ENCODE peak calls at places on chromosome 7, in five cellular contexts. X, D, B, L and P are unnamed samples.

GRCh38 chr7:20280475-20281351 is 50.0 kb upstream of the ITGB8 start:
- DNase-seq in D (no peak), L (no peak), X (no peak), B (no peak), P (no peak)

GRCh38 chr7:4159761-4160554 is 522.1 kb upstream of the FOXK1 start:
- DNase-seq in X (no peak), L (no peak), B (no peak), D (no peak), P (no peak)

GRCh38 chr7:86708334-86708733 is 64.6 kb downstream of the GRM3 start:
- DNase-seq in X (no peak), L (no peak), D (no peak), B (no peak), P (no peak)

GRCh38 chr7:8822595-8822994 is 389.2 kb downstream of the NXPH1 start:
- DNase-seq in D (no peak), L (no peak), B (no peak), X (no peak), P (no peak)

GRCh38 chr7:1663243-1663642 is 6.8 kb upstream of the ELFN1 start:
- DNase-seq in B (peak), X (no peak), D (no peak), L (no peak), P (no peak)

GRCh38 chr7:111009641-111010040 is 81.3 kb upstream of the LRRN3 start:
- DNase-seq in B (no peak), X (no peak), L (no peak), D (no peak), P (no peak)

GRCh38 chr7:3196629-3197028 is 104.4 kb upstream of the SDK1 start:
- DNase-seq in D (no peak), L (no peak), B (no peak), X (no peak), P (no peak)

GRCh38 chr7:134856692-134857091 is 77.3 kb downstream of the CALD1 start:
- DNase-seq in L (no peak), D (no peak), B (no peak), X (no peak), P (no peak)

GRCh38 chr7:157502701-157503111 is 165.9 kb downstream of the DNAJB6 start:
- DNase-seq in L (no peak), X (no peak), B (peak), D (no peak), P (no peak)

GRCh38 chr7:69445549-69445948 is 152.7 kb upstream of the AUTS2 start:
- DNase-seq in D (no peak), L (no peak), X (no peak), B (no peak), P (no peak)

GRCh38 chr7:2066251-2066919 is 166.4 kb downstream of the MAD1L1 start:
- DNase-seq in L (no peak), X (no peak), D (no peak), B (no peak), P (no peak)

GRCh38 chr7:151755131-151755787 is 121.7 kb downstream of the PRKAG2 start:
- DNase-seq in B (no peak), X (no peak), D (no peak), L (no peak), P (no peak)

GRCh38 chr7:30921540-30921930 is 9.9 kb downstream of the AQP1 start:
- DNase-seq in L (no peak), D (no peak), X (no peak), B (peak), P (no peak)

GRCh38 chr7:43621729-43622448 is 39.0 kb downstream of the STK17A start:
- DNase-seq in L (no peak), D (no peak), B (no peak), X (no peak), P (no peak)

GRCh38 chr7:5330288-5330687 is 47.5 kb downstream of the SLC29A4 start:
- DNase-seq in X (no peak), B (no peak), L (no peak), D (no peak), P (no peak)

GRCh38 chr7:86116-86515 is 106.3 kb upstream of the FAM20C start:
- DNase-seq in X (no peak), B (no peak), D (no peak), L (no peak), P (peak)

GRCh38 chr7:156473476-156474240 is 166.9 kb upstream of the RNF32 start:
- DNase-seq in B (no peak), L (peak), X (no peak), D (peak), P (peak)

GRCh38 chr7:42103020-42103419 is 134.0 kb downstream of the GLI3 start:
- DNase-seq in L (no peak), X (no peak), B (no peak), D (no peak), P (no peak)

GRCh38 chr7:117155694-117156093 is 167.2 kb downstream of the WNT2 start:
- DNase-seq in D (no peak), L (no peak), B (no peak), X (no peak), P (no peak)

GRCh38 chr7:71361633-71362032 is 229.7 kb downstream of the GALNT17 start:
- DNase-seq in L (no peak), X (no peak), B (no peak), D (no peak), P (no peak)

GRCh38 chr7:51246258-51247245 is 70.1 kb downstream of the COBL start:
- DNase-seq in X (no peak), D (no peak), B (no peak), L (no peak), P (no peak)

GRCh38 chr7:22896917-22897316 is 74.3 kb upstream of the TOMM7 start:
- DNase-seq in D (no peak), B (no peak), L (no peak), X (no peak), P (no peak)

GRCh38 chr7:77362905-77363304 is 53.2 kb downstream of the GSAP start:
- DNase-seq in D (no peak), B (no peak), X (no peak), L (no peak), P (no peak)

GRCh38 chr7:28768577-28769147 is 189.5 kb downstream of the TRIL start:
- DNase-seq in X (no peak), L (no peak), B (no peak), D (no peak), P (no peak)

GRCh38 chr7:5500056-5500776 is 76.6 kb upstream of the TNRC18 start:
- DNase-seq in X (no peak), L (no peak), D (no peak), B (no peak), P (no peak)

GRCh38 chr7:153090209-153090608 is 330.7 kb downstream of the ACTR3B start:
- DNase-seq in B (no peak), D (no peak), X (no peak), L (no peak), P (no peak)

GRCh38 chr7:153087498-153087897 is 327.9 kb downstream of the ACTR3B start:
- DNase-seq in D (no peak), X (no peak), L (no peak), B (no peak), P (no peak)

GRCh38 chr7:153091477-153091876 is 331.9 kb downstream of the ACTR3B start:
- DNase-seq in X (no peak), D (no peak), B (no peak), L (no peak), P (no peak)

GRCh38 chr7:153088601-153089000 is 329.0 kb downstream of the ACTR3B start:
- DNase-seq in D (no peak), L (no peak), B (no peak), X (no peak), P (no peak)

GRCh38 chr7:153090757-153091156 is 331.2 kb downstream of the ACTR3B start:
- DNase-seq in D (no peak), B (no peak), X (no peak), L (no peak), P (no peak)
- TF ChIP-seq CTCF in D (peak), B (no peak), X (no peak), L (no peak), P (no peak)

GRCh38 chr7:35038340-35038738 is 1.1 kb upstream of the DPY19L1 start:
- DNase-seq in X (no peak), L (no peak), B (no peak), D (no peak), P (no peak)

GRCh38 chr7:35036361-35037171 is 719 bp downstream of the DPY19L1 start:
- DNase-seq in L (peak), X (peak), D (peak), B (peak), P (peak)

GRCh38 chr7:35037526-35038339 is 448 bp upstream of the DPY19L1 start:
- DNase-seq in L (peak), D (peak), B (peak), X (peak), P (peak)

GRCh38 chr7:35037211-35037525 is at the start of gene DPY19L1:
- DNase-seq in B (no peak), X (no peak), D (no peak), L (no peak), P (no peak)

GRCh38 chr7:35035511-35035921 is 1.8 kb downstream of the DPY19L1 start:
- DNase-seq in D (peak), B (no peak), X (no peak), L (no peak), P (peak)
- TF ChIP-seq CTCF in D (peak), B (no peak), X (peak), L (no peak), P (peak)

DNA sequence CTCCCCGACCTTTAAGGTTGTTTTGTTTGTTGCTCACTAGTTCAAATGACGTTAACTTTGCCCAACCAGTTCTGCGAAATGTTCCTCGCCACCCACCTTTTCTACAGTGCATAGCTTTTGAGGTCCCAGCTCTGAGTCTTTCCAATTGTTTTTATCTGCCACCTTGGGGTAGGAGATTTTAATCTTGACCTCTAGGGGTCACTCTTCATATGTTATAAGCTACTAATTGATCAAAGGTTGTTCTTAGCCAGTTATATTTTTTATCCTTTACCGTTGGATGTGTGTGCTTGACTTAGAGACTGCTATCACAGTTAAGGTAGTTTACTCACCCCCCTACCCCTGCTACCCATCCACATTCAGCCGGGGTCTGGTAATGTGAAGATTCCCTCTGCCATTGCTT is 372.4 kb downstream of the SUGCT start:
- DNase-seq in L (no peak), X (no peak), B (no peak), D (no peak), P (peak)
- TF ChIP-seq CTCF in L (no peak), X (peak), B (peak), D (peak), P (peak)

GRCh38 chr7:64636386-64636785 is 29.5 kb upstream of the ZNF107 start:
- DNase-seq in L (no peak), X (no peak), B (no peak), D (no peak), P (no peak)
- TF ChIP-seq CTCF in L (no peak), X (no peak), B (peak), D (no peak), P (peak)

GRCh38 chr7:27169658-27170493 is 4.2 kb downstream of the HOXA10 start:
- DNase-seq in L (peak), X (no peak), D (no peak), B (peak), P (no peak)

GRCh38 chr7:27167916-27168264 is 2.6 kb upstream of the HOXA9 start:
- DNase-seq in D (no peak), L (peak), X (no peak), B (no peak), P (no peak)

GRCh38 chr7:27167170-27167505 is 1.8 kb upstream of the HOXA9 start:
- DNase-seq in X (no peak), B (peak), D (no peak), L (peak), P (no peak)

GRCh38 chr7:27166475-27167169 is 1.3 kb upstream of the HOXA9 start:
- DNase-seq in X (no peak), B (peak), D (no peak), L (peak), P (no peak)

DNA sequence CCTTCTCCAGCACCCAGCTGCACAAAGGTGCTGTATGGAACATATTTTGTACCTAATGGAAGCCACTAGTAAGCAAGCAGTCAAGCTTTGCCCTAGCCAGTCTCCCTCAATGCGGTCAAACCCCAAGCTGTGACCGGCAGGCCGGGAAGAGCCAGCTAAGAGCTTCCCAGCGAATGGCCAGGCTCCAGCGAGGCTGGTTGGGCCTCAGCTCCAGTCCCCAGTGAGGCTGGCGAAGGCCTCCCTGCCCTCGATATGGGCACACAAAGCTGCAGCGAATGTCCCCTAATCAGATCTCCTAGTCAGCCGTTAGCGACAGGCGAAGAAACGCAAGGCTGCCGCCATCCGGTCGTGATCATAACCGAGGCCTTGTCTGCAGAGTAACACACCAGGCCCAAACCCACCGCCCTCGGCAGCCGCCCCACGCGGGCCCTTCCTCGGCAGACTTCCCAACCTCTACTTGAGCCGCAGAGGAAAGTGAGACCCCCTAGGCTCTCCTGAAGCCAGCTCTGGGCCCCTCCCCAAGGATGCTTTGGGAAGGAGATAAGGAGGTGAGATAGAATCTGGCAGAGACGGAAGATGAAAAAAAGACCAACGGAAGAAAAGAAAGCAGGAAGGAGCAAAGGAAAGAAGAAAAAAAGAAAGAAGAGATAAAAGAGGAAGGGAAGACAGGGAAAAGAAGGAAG is 3.1 kb upstream of the HOXA9 start:
- DNase-seq in X (no peak), B (peak), L (peak), D (no peak), P (no peak)
- TF ChIP-seq CTCF in X (no peak), B (no peak), L (no peak), D (no peak), P (no peak)

GRCh38 chr7:55135462-55135861 is 116.6 kb downstream of the EGFR start:
- DNase-seq in B (no peak), D (no peak), X (no peak), L (no peak), P (no peak)

GRCh38 chr7:55134786-55135185 is 116.0 kb downstream of the EGFR start:
- DNase-seq in B (no peak), D (no peak), L (no peak), X (no peak), P (no peak)

GRCh38 chr7:55132550-55132889 is 113.7 kb downstream of the EGFR start:
- DNase-seq in B (no peak), L (no peak), D (no peak), X (no peak), P (no peak)

GRCh38 chr7:55132890-55133551 is 114.2 kb downstream of the EGFR start:
- DNase-seq in D (peak), X (no peak), L (no peak), B (no peak), P (no peak)

DNA sequence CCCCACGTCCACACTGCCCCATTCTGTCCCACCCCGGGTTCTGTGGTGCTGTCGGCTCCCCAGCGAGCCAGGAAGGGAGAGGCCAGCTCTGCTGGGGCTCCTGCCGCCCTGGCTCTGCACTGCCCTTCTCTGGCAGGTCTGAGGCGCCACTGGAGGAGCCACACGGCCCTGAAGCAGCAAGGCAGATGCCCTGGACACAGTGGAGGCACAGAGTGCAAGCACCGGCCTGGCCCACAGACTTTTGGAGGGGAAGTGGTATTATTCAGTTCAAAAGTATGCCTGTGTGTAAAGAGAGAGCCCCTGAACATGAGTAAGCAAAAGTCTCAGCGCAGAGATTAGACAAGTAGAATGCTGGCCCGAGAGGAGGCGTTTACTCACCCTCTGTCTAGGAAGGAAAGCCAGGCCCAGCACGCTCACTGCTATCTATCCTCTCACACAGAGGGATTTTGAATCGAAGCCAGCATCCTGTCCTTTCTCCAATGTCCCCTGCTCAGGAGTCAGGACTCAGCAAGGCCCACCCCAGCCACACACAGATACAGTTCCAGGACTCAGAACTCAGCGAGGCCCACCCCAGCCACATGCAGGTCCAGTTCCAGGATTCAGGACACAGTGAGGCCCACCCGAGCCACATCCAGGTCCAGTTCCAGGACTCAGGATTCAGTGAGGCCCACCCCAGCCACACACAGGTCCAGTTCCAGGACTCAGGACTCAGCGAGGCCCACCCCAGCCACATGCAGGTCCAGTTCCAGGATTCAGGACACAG is 115.0 kb downstream of the EGFR start:
- DNase-seq in X (no peak), L (no peak), B (peak), D (peak), P (no peak)
- TF ChIP-seq CTCF in X (no peak), L (no peak), B (no peak), D (peak), P (no peak)

GRCh38 chr7:142925413-142925812 is 8.1 kb downstream of the TRPV5 start:
- DNase-seq in B (no peak), L (no peak), X (no peak), D (no peak), P (no peak)
- TF ChIP-seq CTCF in B (no peak), L (no peak), X (peak), D (no peak), P (no peak)

DNA sequence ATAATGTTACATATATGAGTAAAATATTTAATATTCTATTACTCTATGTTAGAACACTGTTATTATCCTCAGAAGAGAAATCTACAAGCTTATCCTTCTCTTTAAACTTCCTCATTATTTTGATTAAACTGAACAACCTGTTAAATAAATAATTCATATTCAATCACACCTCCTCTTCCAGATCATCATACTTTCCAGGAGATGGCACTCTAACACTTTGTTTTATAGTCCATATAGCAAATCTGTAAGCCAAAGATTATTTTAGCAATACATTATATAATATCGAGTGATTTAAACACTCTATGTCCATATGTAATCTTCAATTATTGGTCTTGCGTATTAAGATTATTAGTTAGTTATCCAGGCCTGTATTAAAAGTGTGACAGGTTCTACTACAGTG is 694.1 kb downstream of the ANKRD7 start:
- DNase-seq in B (no peak), D (no peak), L (no peak), X (no peak), P (no peak)
- TF ChIP-seq CTCF in B (peak), D (peak), L (no peak), X (no peak), P (peak)

GRCh38 chr7:139987691-139988516 is 74.8 kb downstream of the PARP12 start:
- DNase-seq in L (no peak), X (no peak), B (no peak), D (no peak), P (no peak)
- TF ChIP-seq CTCF in L (peak), X (peak), B (no peak), D (no peak), P (no peak)